ENCODE peak calls at places on chromosomes 5 and 9, in nine cellular contexts. C is neural crest cell, V is GM10248, F is fibroblast of lung, Y is uterus, S is HFFc6, T is B cell, J is K562, O is RWPE2. G is an unnamed sample.

GRCh38 chr5:27778121-27778520 is 739.7 kb upstream of the CDH9 start:
- DNase-seq in C (no peak), V (no peak), F (no peak), Y (no peak), S (no peak), T (no peak), J (no peak), O (no peak), G (no peak)

GRCh38 chr9:136525207-136525606 is 20.6 kb downstream of the NOTCH1 start:
- DNase-seq in C (no peak), V (no peak), F (no peak), Y (no peak), S (no peak), T (no peak), J (no peak), O (no peak), G (no peak)

GRCh38 chr9:94159069-94159915 is 75.0 kb downstream of the PTPDC1 start:
- DNase-seq in C (no peak), V (no peak), F (no peak), Y (no peak), S (no peak), T (no peak), J (no peak), O (no peak), G (no peak)

GRCh38 chr5:122561209-122561608 is 213.7 kb upstream of the SNX2 start:
- DNase-seq in C (no peak), V (no peak), F (peak; percentile 6), Y (no peak), S (no peak), T (no peak), J (no peak), O (no peak), G (no peak)

GRCh38 chr9:130117816-130118632 is 54.2 kb upstream of the NCS1 start:
- DNase-seq in C (no peak), V (no peak), F (peak; percentile 72), Y (peak; percentile 35), S (peak; percentile 85), T (no peak), J (no peak), O (no peak), G (no peak)

GRCh38 chr9:112158629-112159228 is 16.4 kb downstream of the SUSD1 start:
- DNase-seq in C (no peak), V (no peak), F (no peak), Y (no peak), S (no peak), T (no peak), J (no peak), O (no peak), G (no peak)

GRCh38 chr5:68374770-68375518 is 159.4 kb downstream of the PIK3R1 start:
- DNase-seq in C (no peak), V (no peak), F (peak; percentile 11), Y (no peak), S (peak; percentile 3), T (no peak), J (no peak), O (no peak), G (no peak)

GRCh38 chr5:124061663-124062062 is 549.7 kb downstream of the CSNK1G3 start:
- DNase-seq in C (no peak), V (no peak), F (peak; percentile 73), Y (peak; percentile 24), S (no peak), T (no peak), J (no peak), O (no peak), G (peak; percentile 77)

GRCh38 chr5:171428849-171429542 is 9.5 kb downstream of the FGF18 start:
- DNase-seq in C (no peak), V (no peak), F (no peak), Y (peak; percentile 9), S (no peak), T (no peak), J (no peak), O (peak; percentile 39), G (no peak)

GRCh38 chr9:116491659-116492058 is 195.4 kb upstream of the TRIM32 start:
- DNase-seq in C (no peak), V (no peak), F (peak; percentile 36), Y (no peak), S (no peak), T (no peak), J (no peak), O (no peak), G (no peak)

GRCh38 chr5:60958712-60959111 is 13.7 kb downstream of the NDUFAF2 start:
- DNase-seq in C (no peak), V (no peak), F (no peak), Y (no peak), S (no peak), T (no peak), J (no peak), O (no peak), G (no peak)

GRCh38 chr5:60958088-60958487 is 13.1 kb downstream of the NDUFAF2 start:
- DNase-seq in C (no peak), V (no peak), F (no peak), Y (no peak), S (no peak), T (no peak), J (no peak), O (no peak), G (no peak)

GRCh38 chr5:60960591-60960990 is 15.6 kb downstream of the NDUFAF2 start:
- DNase-seq in C (no peak), V (no peak), F (peak; percentile 18), Y (no peak), S (peak; percentile 25), T (no peak), J (peak; percentile 23), O (no peak), G (peak; percentile 16)

GRCh38 chr5:60961685-60962084 is 16.7 kb downstream of the NDUFAF2 start:
- DNase-seq in C (no peak), V (no peak), F (peak; percentile 48), Y (no peak), S (no peak), T (no peak), J (no peak), O (no peak), G (no peak)

DNA sequence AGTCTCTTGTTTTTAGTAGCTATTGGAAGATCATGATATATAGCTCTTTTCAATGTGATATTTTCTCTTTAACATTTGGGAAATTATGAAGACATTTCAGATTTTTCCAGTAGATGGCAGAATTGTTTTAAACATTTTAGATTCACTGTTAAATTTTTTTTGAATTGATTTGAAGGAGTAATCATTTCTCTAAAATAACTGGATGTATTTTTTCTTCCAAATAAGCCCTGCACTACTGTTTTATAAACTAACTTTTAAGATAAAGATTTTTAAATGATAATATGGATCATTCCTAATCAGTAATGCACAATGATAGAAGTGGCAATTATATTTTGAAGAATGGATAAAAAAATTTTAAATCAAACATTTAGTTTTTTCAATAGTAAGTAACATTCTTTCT is 14.2 kb downstream of the NDUFAF2 start:
- DNase-seq in C (no peak), V (no peak), F (peak; percentile 7), Y (no peak), S (peak; percentile 17), T (no peak), J (no peak), O (no peak), G (peak; percentile 12)
- TF ChIP-seq CTCF in C (peak; percentile 62), V (no peak), F (no peak), Y (peak; percentile 16), S (peak; percentile 76), T (peak; percentile 50), J (no peak), O (peak; percentile 72), G (no peak)

GRCh38 chr9:91751922-91752321 is 198.1 kb downstream of the ROR2 start:
- DNase-seq in C (no peak), V (no peak), F (peak; percentile 87), Y (no peak), S (no peak), T (no peak), J (no peak), O (no peak), G (no peak)

GRCh38 chr9:91753711-91754110 is 196.3 kb downstream of the ROR2 start:
- DNase-seq in C (no peak), V (no peak), F (no peak), Y (no peak), S (no peak), T (no peak), J (no peak), O (no peak), G (no peak)

GRCh38 chr9:91746357-91746756 is 203.7 kb downstream of the ROR2 start:
- DNase-seq in C (no peak), V (no peak), F (no peak), Y (peak; percentile 55), S (no peak), T (no peak), J (no peak), O (no peak), G (no peak)

GRCh38 chr9:91746904-91747303 is 203.1 kb downstream of the ROR2 start:
- DNase-seq in C (no peak), V (no peak), F (peak; percentile 85), Y (no peak), S (no peak), T (no peak), J (no peak), O (no peak), G (no peak)

GRCh38 chr9:91750343-91750742 is 199.7 kb downstream of the ROR2 start:
- DNase-seq in C (no peak), V (no peak), F (no peak), Y (no peak), S (peak; percentile 13), T (no peak), J (no peak), O (no peak), G (no peak)
- TF ChIP-seq CTCF in C (no peak), V (no peak), F (no peak), Y (no peak), S (peak; percentile 25), T (no peak), J (no peak), O (no peak), G (no peak)

GRCh38 chr5:57338068-57338848 is 144.4 kb downstream of the ACTBL2 start:
- DNase-seq in C (no peak), V (peak; percentile 19), F (peak; percentile 21), Y (no peak), S (peak; percentile 6), T (no peak), J (peak; percentile 37), O (no peak), G (no peak)
- TF ChIP-seq CTCF in C (peak; percentile 50), V (peak; percentile 40), F (peak; percentile 18), Y (no peak), S (peak; percentile 77), T (no peak), J (peak; percentile 69), O (peak; percentile 53), G (peak; percentile 33)

DNA sequence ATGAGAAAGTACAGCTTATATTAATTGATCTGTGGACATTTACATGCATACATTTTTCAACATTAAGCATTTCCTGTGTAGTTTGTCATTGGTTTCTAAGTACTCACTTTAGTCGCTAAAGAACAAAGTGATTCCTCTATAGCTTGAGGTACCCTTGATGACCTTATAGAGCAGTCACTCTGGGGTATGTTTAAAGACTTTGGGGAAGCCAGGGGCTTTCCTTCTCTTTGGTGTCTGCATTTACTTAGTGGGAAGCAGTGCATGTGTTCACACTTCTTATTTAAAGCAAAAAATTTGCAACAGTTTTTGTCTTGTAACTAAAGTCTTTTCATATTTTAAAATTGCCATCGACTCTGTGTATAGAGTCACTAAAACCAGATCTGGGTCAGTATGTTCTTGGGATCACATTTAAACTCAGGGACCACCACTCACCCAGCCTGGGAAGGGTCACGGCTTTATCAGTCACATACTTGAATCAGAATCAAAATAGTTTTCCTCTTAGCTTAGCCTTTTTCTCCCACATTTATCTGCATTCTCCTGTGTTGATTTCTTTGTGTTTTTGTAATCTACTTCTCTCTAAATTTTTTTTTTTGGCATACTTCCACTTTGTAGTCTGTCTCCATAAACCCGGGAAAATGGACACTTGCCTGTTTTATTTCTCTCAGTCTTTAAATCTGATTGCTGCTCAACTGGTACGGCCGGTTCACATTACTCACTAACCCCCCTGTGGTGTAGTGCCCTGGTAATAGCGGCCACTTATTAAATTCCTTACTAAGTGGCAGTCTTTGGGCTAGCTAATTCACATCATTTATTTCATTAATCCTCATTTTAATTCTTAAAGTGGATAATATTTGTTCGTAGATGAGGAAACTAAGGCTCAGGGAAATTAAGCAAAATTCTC is 144.0 kb upstream of the FBN2 start:
- DNase-seq in C (no peak), V (no peak), F (peak; percentile 17), Y (no peak), S (no peak), T (no peak), J (no peak), O (no peak), G (no peak)
- TF ChIP-seq CTCF in C (no peak), V (no peak), F (no peak), Y (no peak), S (no peak), T (no peak), J (no peak), O (no peak), G (no peak)

G was measured in astrocyte of the cerebellum.